ENCODE peak calls at places on chromosomes 16 and 17, in nine cellular contexts. G, R, X, F, T, I, A, U and L are unnamed samples.

GRCh38 chr16:57609541-57610401 is 18.7 kb upstream of the ADGRG1 start:
- DNase-seq in G (no peak), F (no peak), I (peak), X (no peak), A (no peak), U (peak), T (peak), R (peak), L (peak)

GRCh38 chr16:85718682-85719081 is 29.9 kb upstream of the GINS2 start:
- DNase-seq in X (no peak), A (no peak), G (no peak), T (no peak), U (no peak), I (peak), R (no peak), F (peak), L (no peak)

GRCh38 chr17:81513669-81514484 is 1.3 kb upstream of the ACTG1 start:
- DNase-seq in G (no peak), R (peak), X (peak), U (no peak), A (peak), I (peak), T (peak), F (peak), L (peak)

GRCh38 chr17:81399481-81400153 is 4.4 kb downstream of the BAHCC1 start:
- DNase-seq in R (no peak), I (no peak), F (no peak), X (no peak), A (no peak), G (no peak), T (no peak), U (no peak), L (no peak)

GRCh38 chr17:75535119-75535537 is 9.6 kb downstream of the LLGL2 start:
- DNase-seq in U (peak), I (peak), F (peak), X (no peak), A (no peak), G (no peak), R (no peak), T (no peak), L (peak)

GRCh38 chr17:50487213-50488096 is 8.8 kb downstream of the RSAD1 start:
- DNase-seq in G (no peak), A (no peak), F (no peak), U (no peak), X (no peak), I (no peak), T (no peak), R (peak), L (no peak)

GRCh38 chr16:56193951-56194726 is 2.9 kb downstream of the GNAO1 start:
- DNase-seq in F (no peak), T (peak), G (no peak), I (peak), A (peak), X (peak), R (peak), U (peak), L (peak)

GRCh38 chr17:81432873-81433451 is 37.7 kb downstream of the BAHCC1 start:
- DNase-seq in R (peak), T (peak), U (no peak), G (no peak), F (no peak), I (no peak), A (peak), X (no peak), L (no peak)

GRCh38 chr17:44235583-44235936 is 16.1 kb upstream of the UBTF start:
- DNase-seq in X (no peak), I (no peak), R (no peak), G (no peak), U (no peak), A (no peak), F (no peak), T (no peak), L (no peak)

GRCh38 chr16:11109551-11109950 is 146.5 kb downstream of the SOCS1 start:
- DNase-seq in I (no peak), G (no peak), F (no peak), X (no peak), T (no peak), U (no peak), R (peak), A (no peak), L (no peak)

GRCh38 chr16:89410794-89411309 is 79.5 kb downstream of the ANKRD11 start:
- DNase-seq in I (no peak), T (peak), A (peak), X (no peak), R (peak), G (peak), F (peak), U (no peak), L (peak)

GRCh38 chr17:29243792-29244191 is 2.9 kb upstream of the CRYBA1 start:
- DNase-seq in X (no peak), R (no peak), I (peak), A (no peak), F (peak), T (no peak), G (no peak), U (no peak), L (peak)

GRCh38 chr17:64226132-64226531 is 36.9 kb downstream of the TEX2 start:
- DNase-seq in A (no peak), G (no peak), R (no peak), U (no peak), F (no peak), T (no peak), X (no peak), I (no peak), L (no peak)

DNA sequence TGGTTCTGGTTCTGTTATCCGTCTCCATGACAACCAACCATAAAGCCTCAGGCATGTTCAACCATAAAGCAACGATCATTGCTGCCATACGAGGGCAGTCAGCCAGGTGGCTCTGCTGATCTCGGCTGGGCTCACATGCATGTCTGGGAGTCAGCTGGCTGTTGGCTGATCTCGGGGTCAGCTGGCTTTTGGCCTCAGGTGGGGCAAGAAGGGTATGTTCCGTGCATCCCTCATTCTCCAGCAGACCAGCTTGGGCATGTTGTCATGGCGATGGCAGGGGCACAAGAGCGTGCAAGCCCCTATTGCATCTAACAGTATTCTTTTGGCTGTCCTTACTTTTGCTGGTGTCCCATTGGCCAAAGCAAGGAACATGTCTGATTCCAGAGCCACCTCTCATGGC is 86.2 kb downstream of the ABCC6 start:
- DNase-seq in R (peak), F (no peak), G (no peak), I (no peak), X (no peak), U (no peak), T (no peak), A (no peak), L (no peak)
- TF ChIP-seq CTCF in R (no peak), F (no peak), G (no peak), I (no peak), X (no peak), U (no peak), T (no peak), A (no peak), L (no peak)

GRCh38 chr17:35121315-35121714 is at the start of gene FNDC8:
- DNase-seq in I (no peak), T (no peak), X (no peak), F (no peak), A (no peak), R (no peak), G (no peak), U (no peak), L (no peak)

GRCh38 chr17:35117984-35118383 is 1.7 kb downstream of the RAD51D start:
- DNase-seq in I (peak), A (no peak), G (no peak), R (no peak), F (no peak), X (no peak), U (peak), T (no peak), L (peak)

GRCh38 chr17:35116845-35117244 is 2.8 kb downstream of the RAD51D start:
- DNase-seq in F (no peak), A (no peak), T (no peak), G (no peak), U (no peak), I (no peak), R (no peak), X (no peak), L (no peak)

GRCh38 chr17:35119370-35120185 is at the start of gene RAD51D:
- DNase-seq in F (peak), G (peak), I (peak), X (peak), R (peak), U (peak), T (peak), A (peak), L (peak)
- TF ChIP-seq CTCF in F (peak), G (peak), I (peak), X (peak), R (peak), U (peak), T (peak), A (peak), L (peak)

DNA sequence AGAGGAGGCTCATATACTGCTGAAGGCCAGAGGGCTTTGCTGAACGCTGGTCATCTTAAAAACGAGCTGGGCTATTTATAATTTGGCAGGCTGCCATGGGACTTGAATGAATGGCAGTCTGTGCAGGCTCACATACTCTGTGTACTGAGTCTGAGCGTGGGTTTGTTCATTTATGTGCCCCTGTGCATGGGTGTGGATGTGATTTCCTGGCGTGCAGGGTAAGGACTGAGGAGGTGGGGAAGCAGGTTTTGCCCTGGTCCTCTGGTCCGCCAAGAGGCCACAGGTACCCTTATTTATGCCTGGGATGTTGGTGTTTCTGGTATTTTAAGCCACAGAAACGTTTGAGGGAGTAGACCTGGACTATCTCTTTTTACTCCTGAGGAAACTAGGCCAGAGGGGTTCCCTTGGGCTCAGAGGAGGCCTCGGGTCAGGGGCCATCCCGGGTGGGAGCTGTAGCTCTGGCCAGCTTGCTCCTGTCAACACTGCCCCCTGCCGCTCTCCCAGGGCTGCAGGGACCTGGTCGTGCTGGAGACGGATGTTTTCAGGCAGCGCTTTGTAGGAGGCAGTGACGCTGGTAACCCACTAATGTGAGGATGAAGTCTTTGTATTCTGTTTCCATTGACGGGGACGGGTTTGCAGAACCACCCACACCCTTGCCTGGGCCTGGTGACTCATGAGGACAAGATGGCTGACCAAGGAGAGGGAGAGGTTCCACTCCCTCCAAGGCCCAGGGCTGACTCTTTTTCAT is 184.4 kb downstream of the MSI2 start:
- DNase-seq in R (peak), F (peak), U (peak), A (no peak), X (peak), T (no peak), G (peak), I (peak), L (peak)
- TF ChIP-seq CTCF in R (peak), F (peak), U (peak), A (peak), X (peak), T (peak), G (peak), I (no peak), L (peak)

DNA sequence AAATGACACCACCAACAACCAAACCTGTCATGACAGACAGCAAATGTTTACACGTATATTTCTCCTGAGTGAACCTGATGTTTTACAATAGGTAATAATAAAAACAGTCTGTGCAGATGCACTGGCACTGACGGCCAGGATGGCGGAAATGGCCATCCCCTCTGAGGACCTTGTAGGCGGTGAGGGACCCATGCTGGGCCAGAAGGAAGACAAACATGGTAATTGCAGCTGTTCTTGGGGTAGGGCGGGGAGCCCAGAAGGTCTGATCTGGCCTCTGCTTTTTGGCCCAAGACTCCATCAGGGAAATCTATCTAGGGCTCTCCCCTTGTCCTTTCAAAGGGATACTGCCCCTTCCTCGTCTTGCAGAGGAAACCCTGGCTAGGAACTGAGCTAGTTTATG is 7.4 kb upstream of the LGALS9 start:
- DNase-seq in R (peak), T (no peak), F (no peak), X (no peak), A (no peak), U (no peak), G (no peak), I (no peak), L (no peak)
- TF ChIP-seq CTCF in R (no peak), T (no peak), F (no peak), X (no peak), A (no peak), U (no peak), G (no peak), I (no peak), L (no peak)

DNA sequence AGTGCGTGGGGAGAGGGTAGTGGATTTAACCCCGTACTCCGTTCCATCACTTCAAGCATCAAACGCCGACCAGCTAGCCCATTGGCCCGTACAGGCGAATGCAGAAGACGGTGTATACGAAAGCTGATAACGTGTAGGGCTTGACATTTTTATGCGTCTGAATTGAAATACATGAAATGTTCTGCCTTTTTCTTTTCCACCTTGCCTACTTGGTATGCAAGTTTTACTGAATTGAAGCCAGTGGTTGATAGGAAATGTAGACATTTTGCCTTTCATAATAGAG is 834 bp upstream of the STAT3 start:
- DNase-seq in T (no peak), U (no peak), A (no peak), G (no peak), I (no peak), F (no peak), R (no peak), X (no peak), L (peak)
- TF ChIP-seq CTCF in T (no peak), U (no peak), A (no peak), G (no peak), I (no peak), F (no peak), R (no peak), X (no peak), L (no peak)